ENCODE peak calls at places on chromosomes 6 and 20, in five cellular contexts. N, P, O, D and T are unnamed samples.

GRCh38 chr6:55868910-55869479 is 6.4 kb downstream of the BMP5 start:
- DNase-seq in N (no peak), P (peak; percentile 2), O (peak; percentile 77), D (no peak), T (no peak)

GRCh38 chr6:87826376-87826775 is 124.3 kb upstream of the AKIRIN2 start:
- DNase-seq in N (no peak), P (no peak), O (no peak), D (no peak), T (no peak)

GRCh38 chr6:11586117-11586516 is 48.6 kb downstream of the TMEM170B start:
- DNase-seq in N (no peak), P (no peak), O (no peak), D (no peak), T (peak; percentile 48)

GRCh38 chr20:47982574-47983360 is 197.5 kb upstream of the SULF2 start:
- DNase-seq in N (no peak), P (no peak), O (no peak), D (no peak), T (no peak)

GRCh38 chr6:109454483-109455160 is 950 bp downstream of the MICAL1 start:
- DNase-seq in N (no peak), P (no peak), O (peak; percentile 47), D (peak; percentile 69), T (peak; percentile 47)

GRCh38 chr6:157791461-157791860 is 31.6 kb upstream of the SNX9 start:
- DNase-seq in N (no peak), P (no peak), O (no peak), D (no peak), T (no peak)

GRCh38 chr6:41021832-41022231 is 17.2 kb downstream of the UNC5CL start:
- DNase-seq in N (no peak), P (no peak), O (peak; percentile 59), D (no peak), T (peak; percentile 63)

GRCh38 chr20:36391456-36391855 is 85.3 kb downstream of the DLGAP4 start:
- DNase-seq in N (peak; percentile 84), P (no peak), O (no peak), D (no peak), T (peak; percentile 11)

GRCh38 chr6:17501442-17501841 is 98.7 kb upstream of the FAM8A1 start:
- DNase-seq in N (no peak), P (no peak), O (no peak), D (no peak), T (no peak)

GRCh38 chr20:52105573-52106422 is 85.8 kb downstream of the ZFP64 start:
- DNase-seq in N (peak; percentile 84), P (no peak), O (peak; percentile 48), D (no peak), T (peak; percentile 54)

GRCh38 chr20:2358006-2358405 is 22.7 kb upstream of the TGM6 start:
- DNase-seq in N (no peak), P (no peak), O (no peak), D (no peak), T (no peak)

GRCh38 chr6:13902922-13903321 is 21.8 kb upstream of the RNF182 start:
- DNase-seq in N (no peak), P (no peak), O (no peak), D (no peak), T (no peak)

GRCh38 chr6:16406966-16407365 is 168.6 kb downstream of the GMPR start:
- DNase-seq in N (no peak), P (no peak), O (no peak), D (no peak), T (no peak)

GRCh38 chr6:2738373-2738979 is 12.2 kb downstream of the MYLK4 start:
- DNase-seq in N (peak; percentile 60), P (peak; percentile 41), O (peak; percentile 74), D (peak; percentile 16), T (peak; percentile 78)

GRCh38 chr20:48822879-48823385 is 4.9 kb downstream of the PREX1 start:
- DNase-seq in N (no peak), P (no peak), O (peak; percentile 14), D (no peak), T (no peak)

GRCh38 chr6:38012573-38012972 is 193.0 kb downstream of the ZFAND3 start:
- DNase-seq in N (peak; percentile 9), P (peak; percentile 44), O (peak; percentile 56), D (no peak), T (peak; percentile 67)

GRCh38 chr6:89675949-89676753 is 37.6 kb upstream of the LYRM2 start:
- DNase-seq in N (no peak), P (no peak), O (no peak), D (no peak), T (peak; percentile 36)

GRCh38 chr6:52410979-52411378 is 9.2 kb upstream of the EFHC1 start:
- DNase-seq in N (no peak), P (no peak), O (no peak), D (no peak), T (peak; percentile 52)

GRCh38 chr20:1173698-1174097 is 11.1 kb downstream of the TMEM74B start:
- DNase-seq in N (no peak), P (no peak), O (no peak), D (no peak), T (no peak)

GRCh38 chr20:19212524-19213502 is at the start of gene SLC24A3:
- DNase-seq in N (no peak), P (no peak), O (peak; percentile 30), D (no peak), T (peak; percentile 78)

GRCh38 chr6:106883808-106884262 is 90.7 kb downstream of the CD24 start:
- DNase-seq in N (no peak), P (no peak), O (no peak), D (no peak), T (no peak)

GRCh38 chr6:36594816-36595167 is 630 bp downstream of the SRSF3 start:
- DNase-seq in N (no peak), P (no peak), O (no peak), D (no peak), T (peak; percentile 44)

GRCh38 chr20:6693178-6693807 is 74.2 kb upstream of the BMP2 start:
- DNase-seq in N (no peak), P (no peak), O (no peak), D (no peak), T (no peak)

GRCh38 chr6:158047120-158047518 is 65.5 kb downstream of the SYNJ2 start:
- DNase-seq in N (no peak), P (no peak), O (peak; percentile 75), D (no peak), T (no peak)

GRCh38 chr6:119647309-119647708 is 297.7 kb upstream of the MAN1A1 start:
- DNase-seq in N (no peak), P (no peak), O (no peak), D (no peak), T (no peak)

GRCh38 chr20:19688031-19688806 is 69.8 kb upstream of the RIN2 start:
- DNase-seq in N (peak; percentile 28), P (peak; percentile 34), O (peak; percentile 81), D (no peak), T (peak; percentile 88)

GRCh38 chr20:47352332-47353223 is 3.9 kb downstream of the ZMYND8 start:
- DNase-seq in N (no peak), P (no peak), O (peak; percentile 74), D (no peak), T (peak; percentile 42)

GRCh38 chr6:122033564-122034181 is 365.8 kb upstream of the HSF2 start:
- DNase-seq in N (peak; percentile 40), P (peak; percentile 49), O (peak; percentile 77), D (no peak), T (peak; percentile 92)

DNA sequence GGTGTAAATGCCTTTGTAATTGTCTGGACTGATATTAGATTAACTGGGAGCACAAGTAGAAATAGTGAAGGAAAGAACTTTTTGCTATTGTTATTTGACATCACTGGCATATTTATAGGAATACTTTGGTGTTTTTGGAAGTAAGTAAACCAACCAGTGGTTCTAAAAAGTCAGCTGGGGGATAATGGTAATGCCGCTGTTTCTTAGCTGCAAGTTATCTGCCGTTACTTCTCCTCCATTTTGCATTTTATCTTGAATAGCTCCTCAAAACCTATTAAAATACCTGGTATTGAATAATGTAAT is 3.8 kb downstream of the PTPN1 start:
- DNase-seq in N (no peak), P (no peak), O (no peak), D (no peak), T (no peak)
- H3K4me3 ChIP-seq in N (no peak overlapping the region), P (no peak overlapping the region), O (no peak overlapping the region), D (peak overlapping the region; percentile 38), T (peak overlapping the region; percentile 83)

DNA sequence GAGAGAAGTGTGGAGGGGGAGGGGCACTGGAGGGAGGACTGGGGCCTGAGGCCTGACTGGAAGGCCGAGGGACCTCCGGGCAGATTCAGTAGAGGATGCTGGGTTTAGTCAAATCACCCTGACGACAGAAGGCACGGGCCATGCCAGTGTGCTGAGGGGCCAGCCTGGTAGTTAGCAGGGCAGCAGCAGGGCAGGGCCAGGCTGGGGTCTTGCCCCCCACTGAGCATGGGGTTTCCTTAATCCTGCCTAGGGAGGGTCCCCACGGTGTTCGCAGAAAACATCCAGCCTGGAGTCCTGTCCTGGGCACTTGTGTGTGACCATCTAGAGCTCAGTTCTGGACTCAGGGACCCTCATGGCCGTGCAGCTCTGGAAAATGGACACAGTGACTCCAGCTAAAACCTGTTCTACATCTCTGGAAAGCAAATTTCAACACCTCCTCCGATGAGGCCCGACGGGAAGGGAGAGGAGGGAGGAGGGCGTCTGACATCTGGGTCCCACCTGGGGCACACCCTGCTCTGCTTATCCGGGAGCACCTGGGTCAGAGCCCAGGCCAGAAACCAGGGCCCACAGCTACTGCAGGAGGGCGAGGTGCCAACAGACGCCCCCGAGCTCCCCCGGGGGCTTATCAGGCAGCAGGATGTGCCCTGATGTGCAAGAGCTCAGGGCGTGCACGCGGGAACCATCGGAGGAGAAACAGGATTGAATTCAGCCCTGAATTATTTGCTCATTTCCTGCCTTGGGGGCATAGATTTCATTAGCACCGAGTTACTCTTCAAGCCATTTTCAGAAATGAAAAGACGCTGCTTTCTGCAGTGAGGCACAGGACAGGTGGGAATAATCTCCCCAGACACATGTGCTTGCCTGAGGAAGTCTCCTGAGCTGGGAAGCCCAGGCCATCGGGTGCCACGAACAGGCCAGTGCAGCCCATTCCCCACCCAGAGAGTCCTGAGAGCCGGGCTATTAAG is 78.0 kb upstream of the MPC1 start:
- DNase-seq in N (no peak), P (no peak), O (no peak), D (no peak), T (peak; percentile 13)
- H3K4me3 ChIP-seq in N (no peak overlapping the region), P (no peak overlapping the region), O (no peak overlapping the region), D (no peak overlapping the region), T (no peak overlapping the region)

GRCh38 chr6:81747327-81747726 is 5.2 kb downstream of the TENT5A start:
- DNase-seq in N (no peak), P (no peak), O (no peak), D (no peak), T (no peak)
- H3K4me3 ChIP-seq in N (no peak overlapping the region), P (no peak overlapping the region), O (no peak overlapping the region), D (no peak overlapping the region), T (no peak overlapping the region)

GRCh38 chr6:145143379-145143778 is 591.9 kb downstream of the EPM2A start:
- DNase-seq in N (no peak), P (no peak), O (no peak), D (no peak), T (no peak)

GRCh38 chr6:145151624-145152023 is 583.7 kb downstream of the EPM2A start:
- DNase-seq in N (no peak), P (no peak), O (peak; percentile 55), D (no peak), T (peak; percentile 54)

GRCh38 chr6:145147559-145147958 is 587.8 kb downstream of the EPM2A start:
- DNase-seq in N (no peak), P (no peak), O (peak; percentile 76), D (no peak), T (peak; percentile 28)

GRCh38 chr6:145148392-145149175 is 586.7 kb downstream of the EPM2A start:
- DNase-seq in N (no peak), P (peak; percentile 82), O (peak; percentile 76), D (no peak), T (peak; percentile 89)

DNA sequence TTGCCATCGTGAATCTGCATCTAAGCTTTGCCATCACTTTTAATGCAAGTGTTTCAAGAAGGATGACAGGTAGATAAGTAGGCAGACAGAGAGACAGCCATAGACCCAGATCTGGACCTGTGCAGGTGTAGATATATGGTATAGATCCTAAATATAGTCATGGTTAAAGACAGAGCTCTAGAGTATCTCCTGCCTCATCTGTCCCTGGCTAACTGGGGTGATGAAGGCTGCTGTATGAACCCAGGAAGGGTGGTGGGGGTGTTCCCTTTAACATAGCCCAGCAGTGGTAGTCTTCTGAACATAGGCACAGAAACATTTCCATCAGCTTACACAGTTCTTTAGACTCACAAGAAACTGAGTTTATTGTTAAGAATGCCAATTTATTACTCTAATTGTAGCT is 587.3 kb downstream of the EPM2A start:
- DNase-seq in N (no peak), P (no peak), O (no peak), D (no peak), T (no peak)
- H3K4me3 ChIP-seq in N (no peak overlapping the region), P (no peak overlapping the region), O (no peak overlapping the region), D (no peak overlapping the region), T (no peak overlapping the region)